ENCODE peak calls at places on chromosomes 11 and 22, in ten cellular contexts. I is lower lobe of right lung; S is body of pancreas; Z is GM20000; T is mucosa of descending colon; G is A549; V is HCEC 1CT; Q is stimulated activated CD8-positive, alpha-beta memory T cell treated with anti-CD3 and anti-CD28 coated beads, Interleukin-4, amount 100 ng/mL, for 1 hour; P is stimulated activated CD4-positive, alpha-beta T cell treated with anti-CD3 and anti-CD28 coated beads, Interleukin-1b, Interleukin-23, amount 100 ng/mL, for 48 hours; B is SK-N-SH. X is an unnamed sample.

GRCh38 chr11:5204787-5205186 is 4.3 kb upstream of the OR51V1 start:
- DNase-seq in I (no peak), S (no peak), Z (peak; percentile 47), T (no peak), G (peak; percentile 64), V (peak; percentile 77), Q (no peak), P (no peak), B (peak; percentile 10), X (no peak)

GRCh38 chr11:23789938-23790371 is 706.9 kb upstream of the LUZP2 start:
- DNase-seq in I (no peak), S (no peak), Z (no peak), T (peak; percentile 50), G (no peak), V (peak; percentile 55), Q (no peak), P (no peak), B (no peak), X (no peak)

GRCh38 chr11:43580735-43581369 is 99.7 kb upstream of the HSD17B12 start:
- DNase-seq in I (no peak), S (no peak), Z (no peak), T (no peak), G (no peak), V (no peak), Q (no peak), P (no peak), B (peak; percentile 67), X (peak; percentile 33)

GRCh38 chr11:134154441-134154840 is 69.3 kb downstream of the NCAPD3 start:
- DNase-seq in I (no peak), S (no peak), Z (no peak), T (peak; percentile 15), G (no peak), V (no peak), Q (no peak), P (no peak), B (no peak), X (no peak)

GRCh38 chr11:116970485-116971292 is 127.5 kb downstream of the SIK3 start:
- DNase-seq in I (no peak), S (no peak), Z (no peak), T (peak; percentile 45), G (no peak), V (no peak), Q (no peak), P (peak; percentile 6), B (no peak), X (no peak)

GRCh38 chr11:114121138-114121537 is 61.6 kb downstream of the ZBTB16 start:
- DNase-seq in I (no peak), S (no peak), Z (no peak), T (no peak), G (no peak), V (no peak), Q (no peak), P (no peak), B (no peak), X (no peak)

GRCh38 chr11:45217991-45218390 is 68.2 kb downstream of the SYT13 start:
- DNase-seq in I (no peak), S (no peak), Z (no peak), T (no peak), G (no peak), V (peak; percentile 12), Q (no peak), P (no peak), B (no peak), X (no peak)

GRCh38 chr11:13135385-13136271 is 126.5 kb downstream of the RASSF10 start:
- DNase-seq in I (no peak), S (no peak), Z (no peak), T (no peak), G (no peak), V (peak; percentile 72), Q (no peak), P (no peak), B (no peak), X (no peak)

GRCh38 chr22:36067237-36067558 is 38.6 kb upstream of the RBFOX2 start:
- DNase-seq in I (no peak), S (no peak), Z (no peak), T (no peak), G (no peak), V (no peak), Q (no peak), P (no peak), B (no peak), X (no peak)

GRCh38 chr11:9922806-9923205 is 258.9 kb downstream of the SWAP70 start:
- DNase-seq in I (no peak), S (no peak), Z (no peak), T (no peak), G (no peak), V (no peak), Q (no peak), P (no peak), B (no peak), X (no peak)

GRCh38 chr22:33451851-33452469 is 393.8 kb upstream of the SYN3 start:
- DNase-seq in I (no peak), S (no peak), Z (no peak), T (no peak), G (no peak), V (no peak), Q (no peak), P (no peak), B (no peak), X (no peak)

GRCh38 chr11:118883368-118884071 is at the start of gene CXCR5:
- DNase-seq in I (no peak), S (no peak), Z (peak; percentile 71), T (no peak), G (no peak), V (no peak), Q (no peak), P (peak; percentile 82), B (no peak), X (no peak)

GRCh38 chr11:64522843-64523242 is 68.2 kb upstream of the SLC22A12 start:
- DNase-seq in I (no peak), S (no peak), Z (no peak), T (no peak), G (no peak), V (no peak), Q (no peak), P (no peak), B (no peak), X (no peak)

GRCh38 chr11:86876716-86877234 is 76.4 kb downstream of the PRSS23 start:
- DNase-seq in I (no peak), S (no peak), Z (no peak), T (no peak), G (no peak), V (no peak), Q (no peak), P (no peak), B (no peak), X (no peak)

GRCh38 chr11:47895035-47895434 is 46.9 kb upstream of the NUP160 start:
- DNase-seq in I (no peak), S (no peak), Z (no peak), T (no peak), G (no peak), V (no peak), Q (no peak), P (no peak), B (no peak), X (no peak)

GRCh38 chr11:112004389-112004788 is 20.8 kb upstream of the DLAT start:
- DNase-seq in I (no peak), S (no peak), Z (peak; percentile 65), T (no peak), G (peak; percentile 17), V (no peak), Q (no peak), P (peak; percentile 6), B (peak; percentile 28), X (no peak)

GRCh38 chr22:39115976-39116621 is 19.1 kb downstream of the APOBEC3H start:
- DNase-seq in I (no peak), S (no peak), Z (no peak), T (no peak), G (no peak), V (no peak), Q (no peak), P (no peak), B (no peak), X (no peak)

GRCh38 chr11:8091671-8092070 is 10.7 kb downstream of the TUB start:
- DNase-seq in I (no peak), S (no peak), Z (no peak), T (no peak), G (no peak), V (no peak), Q (no peak), P (no peak), B (no peak), X (no peak)

GRCh38 chr11:66849501-66850234 is 6.4 kb downstream of the RCE1 start:
- DNase-seq in I (peak; percentile 31), S (no peak), Z (no peak), T (no peak), G (no peak), V (no peak), Q (no peak), P (no peak), B (peak; percentile 30), X (no peak)

GRCh38 chr22:39215430-39216142 is 29.2 kb downstream of the PDGFB start:
- DNase-seq in I (peak; percentile 37), S (no peak), Z (no peak), T (no peak), G (peak; percentile 36), V (no peak), Q (no peak), P (no peak), B (no peak), X (no peak)

GRCh38 chr11:14411818-14412217 is 52.8 kb upstream of the RRAS2 start:
- DNase-seq in I (no peak), S (peak; percentile 30), Z (no peak), T (no peak), G (no peak), V (peak; percentile 86), Q (no peak), P (no peak), B (no peak), X (no peak)